ENCODE peak calls at places on chromosomes 12 and 14, in nine cellular contexts. G, H, U, F, X, V, I, C and D are unnamed samples.

GRCh38 chr12:67358686-67359374 is 89.7 kb downstream of the CAND1 start:
- DNase-seq in G (peak), H (peak), U (no peak), F (peak), X (peak), V (no peak), I (peak), C (peak), D (peak)

GRCh38 chr12:94089891-94090290 is 58.5 kb upstream of the PLXNC1 start:
- DNase-seq in G (peak), H (no peak), U (no peak), F (peak), X (no peak), V (no peak), I (no peak), C (peak), D (peak)

GRCh38 chr12:51020448-51021182 is 5.6 kb downstream of the SLC11A2 start:
- DNase-seq in G (no peak), H (no peak), U (no peak), F (no peak), X (no peak), V (no peak), I (no peak), C (no peak), D (no peak)

GRCh38 chr14:104893435-104894207 is 28.6 kb downstream of the CEP170B start:
- DNase-seq in G (no peak), H (no peak), U (peak), F (no peak), X (no peak), V (peak), I (no peak), C (no peak), D (no peak)

GRCh38 chr12:122874081-122874480 is 21.8 kb downstream of the VPS37B start:
- DNase-seq in G (no peak), H (no peak), U (no peak), F (no peak), X (no peak), V (no peak), I (no peak), C (no peak), D (no peak)

GRCh38 chr12:121800694-121801600 is 2.9 kb upstream of the SETD1B start:
- DNase-seq in G (no peak), H (peak), U (peak), F (peak), X (no peak), V (peak), I (peak), C (peak), D (peak)

GRCh38 chr12:75660805-75661404 is 149.5 kb upstream of the KRR1 start:
- DNase-seq in G (no peak), H (no peak), U (no peak), F (peak), X (no peak), V (no peak), I (no peak), C (peak), D (no peak)

GRCh38 chr12:124493809-124494750 is 73.3 kb downstream of the NCOR2 start:
- DNase-seq in G (no peak), H (no peak), U (no peak), F (peak), X (no peak), V (no peak), I (no peak), C (no peak), D (no peak)

GRCh38 chr12:2341871-2342270 is 289.1 kb downstream of the CACNA1C start:
- DNase-seq in G (peak), H (peak), U (no peak), F (peak), X (peak), V (no peak), I (peak), C (peak), D (peak)

GRCh38 chr14:90454041-90455000 is 57.5 kb downstream of the CALM1 start:
- DNase-seq in G (no peak), H (peak), U (no peak), F (peak), X (peak), V (peak), I (peak), C (peak), D (peak)

GRCh38 chr12:55728932-55729591 is at the start of gene CD63:
- DNase-seq in G (no peak), H (peak), U (peak), F (peak), X (no peak), V (peak), I (no peak), C (peak), D (peak)

GRCh38 chr12:105083551-105084105 is 630 bp downstream of the ALDH1L2 start:
- DNase-seq in G (no peak), H (peak), U (peak), F (peak), X (no peak), V (peak), I (peak), C (peak), D (peak)

DNA sequence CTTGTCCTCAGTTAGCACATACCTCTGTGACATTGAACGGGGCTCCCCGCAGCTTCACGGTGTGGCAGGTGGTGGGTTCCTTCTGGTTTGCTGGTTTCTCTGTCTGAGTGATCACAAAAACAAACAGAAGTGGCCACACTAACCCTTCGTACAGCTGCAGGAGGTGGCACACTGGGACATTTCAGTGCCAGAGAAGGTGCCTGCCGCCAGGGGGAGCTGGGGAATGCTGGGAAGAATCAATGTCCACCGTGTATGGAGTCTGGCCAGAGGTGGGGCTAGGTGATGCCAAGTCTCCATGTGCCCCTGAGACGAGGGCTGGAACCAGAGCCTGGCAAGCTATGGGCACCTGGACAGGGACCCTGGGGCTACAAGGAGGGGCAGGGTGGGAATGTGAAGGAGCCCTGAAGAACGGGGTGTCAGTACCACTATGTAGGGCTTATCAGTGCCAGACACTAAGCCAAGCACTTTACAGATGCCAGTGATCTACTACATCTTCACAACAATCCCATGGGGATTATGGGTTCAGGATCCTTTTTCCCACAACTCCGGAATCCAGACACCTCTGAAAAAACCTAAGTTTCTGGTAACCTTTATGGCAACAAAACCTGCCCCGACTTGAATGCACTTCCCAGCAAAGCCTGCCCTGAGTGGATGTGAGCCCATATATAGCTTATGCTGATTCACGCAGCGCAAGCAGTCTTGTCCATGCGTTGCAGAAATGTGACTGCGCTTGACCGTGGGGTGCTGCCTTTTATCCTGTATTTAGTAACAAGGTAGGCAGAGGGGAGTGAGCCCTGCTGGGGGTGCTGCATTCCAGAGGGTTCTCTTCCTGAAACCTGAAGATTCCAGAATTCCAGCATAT is 10.8 kb downstream of the RBM19 start:
- DNase-seq in G (no peak), H (peak), U (no peak), F (peak), X (no peak), V (peak), I (no peak), C (no peak), D (no peak)
- TF ChIP-seq CTCF in G (peak), H (peak), U (peak), F (peak), X (peak), V (peak), I (peak), C (peak), D (peak)

GRCh38 chr12:102504871-102505270 is 24.5 kb upstream of the IGF1 start:
- DNase-seq in G (no peak), H (no peak), U (no peak), F (no peak), X (no peak), V (no peak), I (no peak), C (no peak), D (no peak)

GRCh38 chr12:102510031-102510430 is 29.7 kb upstream of the IGF1 start:
- DNase-seq in G (no peak), H (no peak), U (no peak), F (no peak), X (no peak), V (no peak), I (no peak), C (no peak), D (no peak)

GRCh38 chr12:102511575-102511974 is 31.2 kb upstream of the IGF1 start:
- DNase-seq in G (no peak), H (no peak), U (no peak), F (no peak), X (no peak), V (no peak), I (no peak), C (no peak), D (no peak)

GRCh38 chr12:102510463-102510862 is 30.1 kb upstream of the IGF1 start:
- DNase-seq in G (no peak), H (no peak), U (no peak), F (no peak), X (no peak), V (no peak), I (no peak), C (no peak), D (no peak)

GRCh38 chr12:102508052-102508451 is 27.7 kb upstream of the IGF1 start:
- DNase-seq in G (no peak), H (no peak), U (no peak), F (no peak), X (no peak), V (no peak), I (no peak), C (no peak), D (no peak)
- TF ChIP-seq CTCF in G (no peak), H (no peak), U (no peak), F (no peak), X (no peak), V (no peak), I (no peak), C (no peak), D (no peak)

GRCh38 chr12:127487031-127487430 is 779.9 kb upstream of the TMEM132C start:
- DNase-seq in G (no peak), H (peak), U (no peak), F (peak), X (no peak), V (no peak), I (no peak), C (peak), D (no peak)

GRCh38 chr12:127480775-127481314 is 786.1 kb upstream of the TMEM132C start:
- DNase-seq in G (no peak), H (no peak), U (no peak), F (no peak), X (no peak), V (no peak), I (no peak), C (no peak), D (no peak)

GRCh38 chr12:127482950-127483349 is 784.0 kb upstream of the TMEM132C start:
- DNase-seq in G (no peak), H (no peak), U (no peak), F (no peak), X (no peak), V (no peak), I (no peak), C (no peak), D (no peak)

GRCh38 chr12:127489055-127489454 is 777.9 kb upstream of the TMEM132C start:
- DNase-seq in G (no peak), H (no peak), U (no peak), F (no peak), X (no peak), V (no peak), I (no peak), C (no peak), D (no peak)

DNA sequence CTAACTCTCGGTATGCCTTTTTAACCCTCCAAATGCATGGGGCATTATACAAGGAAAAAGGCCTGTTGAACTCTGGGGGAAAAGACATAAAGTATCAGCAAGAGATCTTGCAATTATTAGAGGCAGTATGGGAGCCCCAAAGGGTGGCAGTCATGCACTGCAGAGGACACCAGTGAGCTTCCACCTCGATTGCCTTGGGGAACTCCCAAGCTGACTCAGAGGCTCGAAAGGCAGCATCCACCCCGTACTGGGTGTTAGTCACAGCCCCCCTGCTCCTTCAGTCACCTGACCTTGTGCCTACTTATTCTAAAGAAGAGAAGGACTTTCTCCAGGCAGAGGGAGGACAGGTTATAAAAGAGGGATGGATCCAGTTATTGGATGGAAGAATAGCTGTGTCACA is 781.4 kb upstream of the TMEM132C start:
- DNase-seq in G (peak), H (peak), U (peak), F (peak), X (peak), V (no peak), I (peak), C (peak), D (peak)
- TF ChIP-seq CTCF in G (peak), H (peak), U (peak), F (peak), X (peak), V (no peak), I (peak), C (peak), D (peak)

GRCh38 chr12:49089831-49090773 is 4.5 kb downstream of the DHH start:
- DNase-seq in G (no peak), H (no peak), U (peak), F (peak), X (no peak), V (peak), I (no peak), C (peak), D (peak)
- TF ChIP-seq CTCF in G (peak), H (peak), U (peak), F (no peak), X (peak), V (no peak), I (peak), C (peak), D (peak)

DNA sequence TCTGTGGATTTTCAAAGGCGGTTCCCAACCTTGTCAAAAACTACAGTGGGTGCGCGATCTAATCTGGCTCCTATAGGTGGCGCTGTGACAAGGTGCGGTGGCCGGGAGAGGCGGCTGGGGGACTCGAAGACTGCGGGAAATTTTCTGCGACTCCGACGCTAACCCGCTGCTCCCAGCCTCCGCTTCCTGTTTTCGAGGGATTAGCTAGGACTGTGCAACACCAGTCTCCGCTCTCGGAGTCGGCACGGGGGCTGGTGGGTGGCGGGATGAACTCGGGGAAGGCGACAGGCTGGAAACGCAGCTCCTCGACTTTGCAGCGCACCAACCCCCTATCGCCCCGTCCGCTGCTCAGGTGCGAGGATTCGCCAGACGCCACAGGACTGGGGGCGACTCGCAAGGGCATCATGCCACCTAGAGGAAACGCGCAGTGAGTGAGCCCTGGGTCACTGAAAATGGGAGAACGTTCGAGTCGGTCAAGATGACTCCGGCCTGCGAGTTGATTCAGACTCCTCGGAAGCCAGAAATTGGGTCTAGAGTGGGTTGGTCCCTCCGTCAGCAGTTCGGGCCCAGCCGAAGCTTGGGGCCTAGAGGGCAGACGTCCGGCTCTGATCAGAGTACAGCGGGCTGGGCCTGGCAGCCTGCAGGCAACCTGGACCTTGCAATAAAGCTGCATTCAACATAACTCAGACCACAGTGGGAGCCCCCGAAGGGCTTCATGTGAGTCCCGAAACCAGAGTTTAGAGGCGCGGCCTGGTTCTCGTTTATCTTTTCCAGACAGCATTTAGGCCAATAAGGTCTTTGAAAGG is 5.5 kb upstream of the PAX9 start:
- DNase-seq in G (no peak), H (no peak), U (no peak), F (peak), X (peak), V (peak), I (no peak), C (no peak), D (no peak)
- TF ChIP-seq CTCF in G (peak), H (peak), U (no peak), F (peak), X (peak), V (peak), I (peak), C (peak), D (peak)

GRCh38 chr14:22610931-22611330 is 12.8 kb downstream of the ABHD4 start:
- DNase-seq in G (no peak), H (no peak), U (no peak), F (no peak), X (no peak), V (no peak), I (no peak), C (no peak), D (peak)

GRCh38 chr14:22613736-22614239 is 15.7 kb downstream of the ABHD4 start:
- DNase-seq in G (no peak), H (no peak), U (no peak), F (no peak), X (no peak), V (no peak), I (no peak), C (no peak), D (no peak)

GRCh38 chr14:22607291-22607690 is 9.2 kb downstream of the ABHD4 start:
- DNase-seq in G (no peak), H (no peak), U (no peak), F (no peak), X (no peak), V (no peak), I (no peak), C (no peak), D (peak)

GRCh38 chr14:22614240-22614799 is 16.2 kb downstream of the ABHD4 start:
- DNase-seq in G (peak), H (peak), U (peak), F (peak), X (no peak), V (no peak), I (peak), C (peak), D (peak)

GRCh38 chr14:22613091-22613695 is 15.1 kb downstream of the ABHD4 start:
- DNase-seq in G (no peak), H (no peak), U (peak), F (peak), X (no peak), V (no peak), I (no peak), C (no peak), D (peak)
- TF ChIP-seq CTCF in G (peak), H (peak), U (peak), F (peak), X (no peak), V (no peak), I (peak), C (peak), D (peak)

DNA sequence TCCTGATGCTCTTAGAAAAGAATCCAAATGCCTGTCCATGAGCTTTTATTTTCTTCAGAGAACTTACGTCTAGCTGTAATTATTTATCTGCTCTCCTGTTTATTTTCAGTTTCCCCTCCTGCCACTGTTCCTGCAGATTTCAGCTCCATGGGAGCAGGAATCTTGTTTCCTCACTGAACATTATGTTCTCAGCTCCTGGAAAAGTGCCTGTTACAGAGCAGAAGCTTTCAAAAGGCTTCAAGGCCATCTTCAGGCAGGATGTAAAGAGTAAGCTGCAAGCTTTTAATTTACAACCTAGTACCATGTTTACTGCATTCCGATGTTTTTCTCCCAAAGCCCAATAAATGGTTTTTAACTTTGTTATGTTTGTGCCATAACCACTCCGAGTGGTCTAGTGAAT is 98.4 kb upstream of the BTG1 start:
- DNase-seq in G (peak), H (no peak), U (no peak), F (peak), X (peak), V (no peak), I (no peak), C (no peak), D (peak)
- TF ChIP-seq CTCF in G (peak), H (no peak), U (no peak), F (peak), X (no peak), V (no peak), I (no peak), C (no peak), D (peak)

GRCh38 chr12:111687952-111688351 is 2.1 kb downstream of the ACAD10 start:
- DNase-seq in G (no peak), H (no peak), U (no peak), F (no peak), X (no peak), V (no peak), I (no peak), C (no peak), D (no peak)

GRCh38 chr12:111687255-111687654 is 1.4 kb downstream of the ACAD10 start:
- DNase-seq in G (no peak), H (no peak), U (peak), F (peak), X (no peak), V (no peak), I (no peak), C (no peak), D (no peak)

GRCh38 chr12:111693818-111694217 is 8.0 kb downstream of the ACAD10 start:
- DNase-seq in G (no peak), H (no peak), U (no peak), F (no peak), X (no peak), V (no peak), I (no peak), C (no peak), D (no peak)

GRCh38 chr12:111691262-111691661 is 5.4 kb downstream of the ACAD10 start:
- DNase-seq in G (no peak), H (no peak), U (no peak), F (no peak), X (no peak), V (no peak), I (no peak), C (no peak), D (no peak)

DNA sequence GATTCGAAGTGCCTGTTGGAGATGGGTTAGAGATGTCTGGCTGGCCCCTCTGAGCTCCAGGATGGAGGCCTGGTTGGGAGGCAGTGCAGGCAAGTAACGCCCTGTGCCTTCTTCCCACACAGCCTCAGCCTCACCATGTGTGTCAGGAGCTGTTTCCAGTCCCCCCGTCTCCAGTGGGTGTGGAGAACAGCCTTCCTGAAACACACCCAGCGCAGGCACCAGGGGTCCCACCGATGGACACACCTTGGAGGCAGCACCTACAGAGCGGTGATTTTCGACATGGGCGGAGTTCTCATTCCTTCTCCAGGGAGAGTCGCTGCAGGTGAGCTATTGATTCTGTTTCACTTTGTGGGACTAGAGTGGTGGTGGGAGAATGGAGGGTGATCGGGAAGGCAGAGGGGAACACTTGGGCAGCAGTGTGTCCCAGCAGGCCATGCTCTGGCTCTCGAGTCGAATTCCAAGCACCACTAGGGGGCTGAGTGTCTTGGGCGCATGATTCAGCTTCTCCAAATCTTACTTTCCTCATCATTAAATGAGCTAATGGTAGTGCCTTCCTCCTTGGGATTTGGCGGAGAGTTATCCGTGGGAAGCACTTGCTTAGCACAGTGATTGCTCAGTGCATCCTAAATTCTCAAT is 6.8 kb downstream of the ACAD10 start:
- DNase-seq in G (no peak), H (peak), U (no peak), F (peak), X (no peak), V (peak), I (no peak), C (no peak), D (no peak)
- TF ChIP-seq CTCF in G (peak), H (peak), U (no peak), F (peak), X (no peak), V (no peak), I (peak), C (peak), D (peak)